ENCODE peak calls at places on chromosomes 13 and 19, in four cellular contexts. B is suprapubic skin, D is kidney epithelial cell, V is Caco-2. N is an unnamed sample.

GRCh38 chr19:1699998-1700732 is 47.8 kb upstream of the TCF3 start:
- DNase-seq in B (no peak), D (no peak), V (no peak), N (no peak)

GRCh38 chr13:29435125-29435911 is 160.2 kb downstream of the SLC7A1 start:
- DNase-seq in B (no peak), D (no peak), V (no peak), N (no peak)

GRCh38 chr19:29629836-29630534 is 23.9 kb downstream of the POP4 start:
- DNase-seq in B (peak; percentile 31), D (no peak), V (no peak), N (no peak)

GRCh38 chr13:44412341-44412935 is 38.8 kb downstream of the SERP2 start:
- DNase-seq in B (no peak), D (no peak), V (no peak), N (no peak)

GRCh38 chr19:45615795-45616708 is 14.0 kb upstream of the GPR4 start:
- DNase-seq in B (peak; percentile 86), D (peak; percentile 69), V (peak; percentile 78), N (peak; percentile 63)

GRCh38 chr13:46179576-46180368 is 2.2 kb downstream of the LCP1 start:
- DNase-seq in B (peak; percentile 66), D (no peak), V (no peak), N (no peak)

GRCh38 chr13:107348471-107348870 is 780.5 kb upstream of the ARGLU1 start:
- DNase-seq in B (no peak), D (no peak), V (no peak), N (no peak)

GRCh38 chr13:27379694-27380596 is 44.5 kb upstream of the GTF3A start:
- DNase-seq in B (peak; percentile 77), D (no peak), V (peak; percentile 90), N (no peak)

GRCh38 chr13:111363121-111363520 is 42.7 kb downstream of the TEX29 start:
- DNase-seq in B (no peak), D (no peak), V (no peak), N (no peak)

GRCh38 chr13:48144413-48145035 is 49.6 kb upstream of the MED4 start:
- DNase-seq in B (no peak), D (no peak), V (no peak), N (no peak)

GRCh38 chr19:38711726-38712153 is 32.5 kb downstream of the CAPN12 start:
- DNase-seq in B (no peak), D (peak; percentile 49), V (no peak), N (no peak)

GRCh38 chr19:19206938-19207337 is 3.7 kb upstream of the NR2C2AP start:
- DNase-seq in B (peak; percentile 33), D (no peak), V (no peak), N (no peak)

GRCh38 chr19:35607661-35608060 is 4.9 kb upstream of the HAUS5 start:
- DNase-seq in B (no peak), D (no peak), V (no peak), N (no peak)

GRCh38 chr13:94061316-94061715 is 418.2 kb downstream of the DCT start:
- DNase-seq in B (no peak), D (no peak), V (no peak), N (no peak)

GRCh38 chr19:44645407-44646048 is 1.8 kb downstream of the PVR start:
- DNase-seq in B (no peak), D (no peak), V (no peak), N (no peak)

GRCh38 chr19:29928831-29929230 is 13.2 kb upstream of the URI1 start:
- DNase-seq in B (no peak), D (no peak), V (no peak), N (no peak)

GRCh38 chr13:102873653-102874052 is 27.8 kb downstream of the ERCC5 start:
- DNase-seq in B (no peak), D (no peak), V (no peak), N (no peak)

GRCh38 chr13:49539746-49540145 is 44.0 kb downstream of the PHF11 start:
- DNase-seq in B (no peak), D (no peak), V (no peak), N (no peak)

GRCh38 chr19:42246143-42246868 is 3.9 kb upstream of the GSK3A start:
- DNase-seq in B (peak; percentile 91), D (no peak), V (peak; percentile 46), N (no peak)

GRCh38 chr19:3284759-3285646 is 60.5 kb downstream of the CELF5 start:
- DNase-seq in B (peak; percentile 85), D (no peak), V (peak; percentile 68), N (no peak)

GRCh38 chr19:1284979-1285736 is 515 bp upstream of the EFNA2 start:
- DNase-seq in B (peak; percentile 64), D (no peak), V (no peak), N (no peak)

GRCh38 chr19:17751103-17751911 is at the start of gene FCHO1:
- DNase-seq in B (no peak), D (no peak), V (no peak), N (no peak)

GRCh38 chr19:35309481-35310279 is 17.7 kb downstream of the MAG start:
- DNase-seq in B (peak; percentile 44), D (peak; percentile 48), V (peak; percentile 81), N (no peak)

GRCh38 chr13:44906758-44907157 is 82.5 kb downstream of the NUFIP1 start:
- DNase-seq in B (no peak), D (no peak), V (no peak), N (no peak)

GRCh38 chr19:46692918-46693722 is 23.8 kb downstream of the PRKD2 start:
- DNase-seq in B (no peak), D (no peak), V (no peak), N (no peak)

GRCh38 chr13:51825165-51825592 is 19.8 kb downstream of the TMEM272 start:
- DNase-seq in B (no peak), D (no peak), V (no peak), N (no peak)

GRCh38 chr19:632228-633067 is 889 bp downstream of the POLRMT start:
- DNase-seq in B (no peak), D (no peak), V (peak; percentile 75), N (no peak)

GRCh38 chr19:40831502-40832430 is 18.5 kb downstream of the CYP2A6 start:
- DNase-seq in B (no peak), D (peak; percentile 74), V (peak; percentile 74), N (peak; percentile 75)

GRCh38 chr19:37077615-37077928 is 661 bp upstream of the ZNF420 start:
- DNase-seq in B (no peak), D (no peak), V (no peak), N (no peak)

GRCh38 chr19:7701049-7701653 is 780 bp downstream of the FCER2 start:
- DNase-seq in B (no peak), D (no peak), V (no peak), N (no peak)

GRCh38 chr13:107144432-107144831 is 576.5 kb upstream of the ARGLU1 start:
- DNase-seq in B (no peak), D (no peak), V (no peak), N (no peak)

GRCh38 chr19:21749090-21749489 is 18.3 kb downstream of the ZNF100 start:
- DNase-seq in B (no peak), D (no peak), V (no peak), N (no peak)

GRCh38 chr19:53906211-53907192 is 2.6 kb upstream of the CACNG7 start:
- DNase-seq in B (no peak), D (no peak), V (peak; percentile 32), N (no peak)

GRCh38 chr19:1933245-1933644 is 7.7 kb upstream of the CSNK1G2 start:
- DNase-seq in B (no peak), D (no peak), V (no peak), N (no peak)

GRCh38 chr13:21106089-21106488 is 44.7 kb upstream of the LATS2 start:
- DNase-seq in B (no peak), D (peak; percentile 19), V (no peak), N (no peak)

GRCh38 chr13:107864543-107865460 is 350.5 kb downstream of the LIG4 start:
- DNase-seq in B (no peak), D (no peak), V (peak; percentile 50), N (peak; percentile 11)

GRCh38 chr13:113378825-113379224 is 14.9 kb upstream of the GRTP1 start:
- DNase-seq in B (no peak), D (no peak), V (no peak), N (no peak)

GRCh38 chr13:50513528-50513863 is 330.0 kb downstream of the DLEU7 start:
- DNase-seq in B (no peak), D (no peak), V (no peak), N (no peak)

GRCh38 chr19:39870171-39870971 is 24.2 kb upstream of the FBL start:
- DNase-seq in B (no peak), D (no peak), V (no peak), N (no peak)

GRCh38 chr19:16066611-16067104 is 9.6 kb upstream of the TPM4 start:
- DNase-seq in B (peak; percentile 66), D (no peak), V (peak; percentile 70), N (no peak)
- TF ChIP-seq CTCF in B (peak; percentile 6), D (peak; percentile 12), V (no peak), N (peak; percentile 31)

GRCh38 chr19:16671652-16672274 is 10.8 kb downstream of the TMEM38A start:
- DNase-seq in B (no peak), D (no peak), V (no peak), N (no peak)
- TF ChIP-seq CTCF in B (no peak), D (no peak), V (no peak), N (no peak)

GRCh38 chr13:99415014-99415650 is 86.1 kb upstream of the TM9SF2 start:
- DNase-seq in B (peak; percentile 35), D (no peak), V (no peak), N (no peak)
- TF ChIP-seq CTCF in B (no peak), D (no peak), V (no peak), N (no peak)

DNA sequence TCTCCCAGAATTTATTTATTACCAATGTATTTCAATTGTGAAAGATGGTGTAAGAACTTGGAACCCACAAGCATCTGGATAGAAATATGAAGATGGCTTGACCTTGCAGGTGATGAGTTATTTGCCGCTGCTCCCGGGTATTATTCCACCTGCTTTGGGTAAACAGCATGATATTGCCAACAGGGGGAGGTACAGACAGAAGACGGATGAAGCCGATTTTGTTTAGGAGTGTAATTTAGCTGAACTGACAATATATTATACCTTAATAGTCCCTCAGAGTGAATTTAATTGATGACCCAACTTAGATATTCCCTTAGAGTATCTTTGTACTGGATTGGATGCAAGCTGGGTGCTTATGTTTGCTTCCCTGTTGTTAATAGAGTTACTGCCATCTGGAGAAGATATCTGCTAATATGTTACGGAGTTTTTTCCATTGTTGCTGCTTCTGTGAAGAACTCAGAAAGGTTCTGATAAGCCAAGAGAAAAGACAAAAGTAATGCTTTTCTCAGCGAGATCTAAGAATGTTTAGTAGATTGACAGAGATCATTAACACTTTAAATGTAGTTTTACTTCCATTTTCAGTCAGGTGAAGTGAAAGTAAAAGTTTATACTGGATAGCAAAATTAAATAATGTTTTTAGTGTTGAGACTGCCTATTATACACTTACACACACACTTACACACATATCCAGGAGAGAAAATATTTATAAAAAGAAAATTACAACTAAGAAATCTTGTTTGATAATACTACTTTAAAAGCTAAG is 2220.8 kb upstream of the PCDH20 start:
- DNase-seq in B (no peak), D (no peak), V (peak; percentile 5), N (no peak)
- TF ChIP-seq CTCF in B (no peak), D (peak; percentile 45), V (no peak), N (peak; percentile 13)

N was measured in LNCaP clone FGC.